ENCODE peak calls at places on chromosome 17, in six cellular contexts. H is activated T-cell treated with anti-CD3 and anti-CD28 coated beads, Interleukin-2, amount 50 U/mL, for 24 hours; M is smooth muscle cell of the brain vasculature; X is ELR; E is MCF 10A; C is hypothalamus. V is an unnamed sample.

GRCh38 chr17:7626956-7627249 is 718 bp downstream of the SAT2 start:
- DNase-seq in H (no peak), M (no peak), X (no peak), E (no peak), C (no peak), V (no peak)

GRCh38 chr17:78940708-78941107 is 15.5 kb upstream of the TIMP2 start:
- DNase-seq in H (no peak), M (no peak), X (peak), E (no peak), C (no peak), V (no peak)

GRCh38 chr17:58703137-58703846 is 10.9 kb downstream of the RAD51C start:
- DNase-seq in H (no peak), M (no peak), X (peak), E (peak), C (no peak), V (no peak)

GRCh38 chr17:46010597-46011186 is 11.6 kb downstream of the STH start:
- DNase-seq in H (no peak), M (no peak), X (no peak), E (no peak), C (no peak), V (no peak)

GRCh38 chr17:17435323-17435722 is 41.5 kb upstream of the MED9 start:
- DNase-seq in H (no peak), M (no peak), X (peak), E (peak), C (no peak), V (no peak)

GRCh38 chr17:75703191-75703590 is 18.1 kb upstream of the ITGB4 start:
- DNase-seq in H (no peak), M (no peak), X (no peak), E (no peak), C (no peak), V (no peak)

GRCh38 chr17:17495448-17496188 is 577 bp downstream of the RASD1 start:
- DNase-seq in H (peak), M (no peak), X (no peak), E (no peak), C (no peak), V (peak)

GRCh38 chr17:5592382-5592781 is 8.1 kb upstream of the NLRP1 start:
- DNase-seq in H (no peak), M (no peak), X (peak), E (peak), C (no peak), V (no peak)

GRCh38 chr17:17837380-17837821 is 615 bp upstream of the SREBF1 start:
- DNase-seq in H (no peak), M (no peak), X (peak), E (peak), C (no peak), V (no peak)

GRCh38 chr17:56786989-56787482 is 46.7 kb downstream of the C17orf67 start:
- DNase-seq in H (peak), M (no peak), X (peak), E (peak), C (no peak), V (peak)

GRCh38 chr17:47836601-47837000 is 4.5 kb downstream of the SCRN2 start:
- DNase-seq in H (no peak), M (no peak), X (no peak), E (no peak), C (no peak), V (no peak)

V was measured in activated effector memory CD4-positive, alpha-beta T cell treated with Interleukin-2 at 50 U/mL for 16 hours.